ENCODE peak calls at places on chromosomes 5 and 9, in seven cellular contexts. Z is B cell; L is stimulated activated CD8-positive, alpha-beta memory T cell treated with anti-CD3 and anti-CD28 coated beads, Interleukin-4, amount 100 ng/mL, for 4 hours; X is amniotic stem cell; Q is fibroblast of pulmonary artery; W is posterior cingulate gyrus; E is stimulated activated naive CD8-positive, alpha-beta T cell treated with anti-CD3 and anti-CD28 coated beads, Interleukin-15, Interleukin-2, amounts not matched to agents 100 U/mL and 50 U/mL, for 24 hours. V is an unnamed sample.

GRCh38 chr5:131589510-131590348 is 45.3 kb downstream of the RAPGEF6 start:
- DNase-seq in Z (peak; percentile 58), W (no peak), Q (peak; percentile 79), X (peak; percentile 17), E (no peak), L (no peak), V (no peak)

GRCh38 chr5:76431336-76431735 is 28.3 kb downstream of the IQGAP2 start:
- DNase-seq in Z (no peak), Q (no peak), L (no peak), W (no peak), X (no peak), E (no peak), V (no peak)

GRCh38 chr5:179166886-179167841 is 107.0 kb downstream of the ZNF354C start:
- DNase-seq in L (peak; percentile 25), E (peak; percentile 80), Q (peak; percentile 81), X (no peak), Z (peak; percentile 94), W (peak; percentile 50), V (no peak)

GRCh38 chr5:17184596-17184995 is 32.8 kb upstream of the BASP1 start:
- DNase-seq in Z (no peak), W (no peak), L (no peak), Q (peak; percentile 23), E (no peak), X (no peak), V (no peak)

GRCh38 chr9:98989036-98990000 is 45.6 kb downstream of the COL15A1 start:
- DNase-seq in Z (no peak), X (peak; percentile 90), W (no peak), L (no peak), E (no peak), Q (peak; percentile 93), V (no peak)

GRCh38 chr9:95726756-95727155 is 148.7 kb upstream of the ERCC6L2 start:
- DNase-seq in Q (peak; percentile 75), X (peak; percentile 40), W (no peak), E (no peak), Z (no peak), L (no peak), V (no peak)

GRCh38 chr9:22052376-22052945 is 43.4 kb upstream of the CDKN2B start:
- DNase-seq in Z (no peak), E (peak; percentile 33), X (peak; percentile 38), L (no peak), Q (peak; percentile 95), W (no peak), V (no peak)

GRCh38 chr9:132896906-132897305 is 18.2 kb downstream of the SPACA9 start:
- DNase-seq in Q (peak; percentile 26), X (no peak), E (no peak), W (peak; percentile 31), Z (no peak), L (no peak), V (no peak)

GRCh38 chr9:131258186-131258585 is 18.1 kb downstream of the FAM78A start:
- DNase-seq in Z (peak; percentile 5), Q (no peak), X (no peak), W (no peak), L (no peak), E (peak; percentile 8), V (no peak)